ENCODE peak calls at places on chromosomes 13 and 19, in six cellular contexts. L is posterior vena cava; S is naive thymus-derived CD8-positive, alpha-beta T cell; I is NAMALWA; D is AG08395; V is stimulated activated CD8-positive, alpha-beta memory T cell treated with anti-CD3 and anti-CD28 coated beads, Interleukin-12 subunit alpha, Interleukin-12 subunit beta, amount 100 ng/mL, for 4 hours. C is an unnamed sample.

GRCh38 chr13:52128714-52129700 is at the start of gene NEK5:
- DNase-seq in L (peak), S (peak), I (no peak), D (peak), V (peak), C (peak)

GRCh38 chr13:114122591-114123211 is 9.7 kb downstream of the RASA3 start:
- DNase-seq in L (no peak), S (peak), I (no peak), D (no peak), V (no peak), C (no peak)

GRCh38 chr13:51643882-51644281 is 59.6 kb downstream of the WDFY2 start:
- DNase-seq in L (no peak), S (no peak), I (no peak), D (peak), V (no peak), C (no peak)

GRCh38 chr19:41298327-41298964 is 11.5 kb upstream of the CCDC97 start:
- DNase-seq in L (peak), S (peak), I (peak), D (peak), V (no peak), C (no peak)

GRCh38 chr19:1087813-1088418 is 7.3 kb downstream of the POLR2E start:
- DNase-seq in L (peak), S (peak), I (peak), D (no peak), V (no peak), C (peak)

GRCh38 chr13:64078480-64078936 is 2662.9 kb upstream of the PCDH20 start:
- DNase-seq in L (peak), S (no peak), I (no peak), D (no peak), V (no peak), C (no peak)

GRCh38 chr19:45294291-45295029 is 28.2 kb downstream of the CKM start:
- DNase-seq in L (no peak), S (no peak), I (no peak), D (no peak), V (no peak), C (no peak)

GRCh38 chr13:114106526-114106925 is 25.9 kb downstream of the RASA3 start:
- DNase-seq in L (no peak), S (no peak), I (no peak), D (no peak), V (no peak), C (no peak)

C was measured in activated B cell treated with CpG ODN at 0.5 μM for 24 hours.